ENCODE peak calls at places on chromosomes 12 and 14, in five cellular contexts. Y is A673, H is PC-9, N is colonic mucosa, Z is sigmoid colon. F is an unnamed sample.
A peak's percentile ranks its signal among the peaks of the same experiment; 100 is the strongest.

GRCh38 chr12:112294793-112295192 is 87.4 kb downstream of the HECTD4 start:
- DNase-seq in N (no peak), H (no peak), Y (peak; percentile 32), Z (no peak), F (no peak)

GRCh38 chr14:106844608-106845285 is 1318.4 kb downstream of the TMEM121 start:
- DNase-seq in Y (peak; percentile 18), N (peak; percentile 81), H (no peak), Z (peak; percentile 76), F (no peak)

GRCh38 chr12:92485356-92486348 is 217.1 kb upstream of the PLEKHG7 start:
- DNase-seq in H (no peak), N (no peak), Y (no peak), Z (no peak), F (no peak)

GRCh38 chr12:25977047-25977446 is 18.6 kb downstream of the RASSF8 start:
- DNase-seq in N (no peak), H (no peak), Z (peak; percentile 81), Y (peak; percentile 13), F (no peak)

GRCh38 chr14:36498938-36499337 is 21.1 kb downstream of the NKX2-1 start:
- DNase-seq in Y (no peak), H (no peak), N (no peak), Z (no peak), F (no peak)

GRCh38 chr14:85688024-85688423 is 158.1 kb downstream of the FLRT2 start:
- DNase-seq in Z (no peak), H (no peak), N (no peak), Y (no peak), F (no peak)

GRCh38 chr12:34301251-34302130 is 279.2 kb downstream of the ALG10 start:
- DNase-seq in Z (peak; percentile 40), H (no peak), Y (no peak), N (no peak), F (no peak)

GRCh38 chr12:113852273-113852672 is 113.9 kb downstream of the RBM19 start:
- DNase-seq in H (no peak), N (no peak), Y (no peak), Z (no peak), F (no peak)

GRCh38 chr12:52015393-52016081 is 8.8 kb downstream of the TAMALIN start:
- DNase-seq in N (no peak), H (no peak), Z (no peak), Y (no peak), F (no peak)

GRCh38 chr14:60482743-60483142 is 3.1 kb downstream of the C14orf39 start:
- DNase-seq in N (no peak), Y (no peak), Z (no peak), H (no peak), F (peak; percentile 7)

GRCh38 chr12:14325716-14326343 is 39.7 kb upstream of the ATF7IP start:
- DNase-seq in Y (no peak), N (no peak), H (no peak), Z (no peak), F (no peak)

GRCh38 chr12:52027085-52027843 is 20.5 kb downstream of the TAMALIN start:
- DNase-seq in Y (no peak), Z (peak; percentile 92), N (no peak), H (no peak), F (no peak)

GRCh38 chr12:59891180-59891579 is 295.4 kb downstream of the SLC16A7 start:
- DNase-seq in Y (no peak), N (no peak), Z (no peak), H (no peak), F (no peak)

DNA sequence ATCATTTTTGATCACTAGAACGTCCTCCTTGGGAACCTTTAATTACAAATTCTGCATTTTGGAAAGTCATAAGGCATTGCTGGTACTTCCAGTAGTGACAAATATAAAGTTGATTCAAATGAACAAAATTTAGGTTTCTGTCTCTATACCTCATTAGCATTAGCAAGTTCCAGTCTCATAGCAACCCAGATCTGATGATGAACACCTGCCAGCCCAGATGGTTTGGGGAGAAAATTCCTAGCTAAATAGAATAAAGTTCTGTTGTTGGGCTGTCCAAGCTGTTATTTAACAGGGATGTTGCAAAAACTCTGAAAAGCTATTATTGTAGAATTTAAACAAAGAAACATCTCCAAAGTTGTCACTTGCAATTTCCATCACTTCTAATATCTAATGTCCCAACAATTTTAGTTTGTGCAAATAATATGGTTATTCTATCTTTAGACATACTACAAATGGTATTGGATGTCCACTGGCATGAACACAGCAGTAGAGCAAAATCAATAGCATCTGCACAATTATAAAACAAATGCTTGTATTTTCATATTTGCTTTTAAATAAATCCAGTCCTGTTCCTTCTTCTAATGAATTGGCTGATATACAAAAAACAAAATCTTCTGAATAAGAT is 299.4 kb downstream of the SLC16A7 start:
- DNase-seq in Z (no peak), H (no peak), Y (no peak), N (no peak), F (no peak)
- TF ChIP-seq CTCF in Z (no peak), H (no peak), Y (no peak), N (no peak), F (no peak)

DNA sequence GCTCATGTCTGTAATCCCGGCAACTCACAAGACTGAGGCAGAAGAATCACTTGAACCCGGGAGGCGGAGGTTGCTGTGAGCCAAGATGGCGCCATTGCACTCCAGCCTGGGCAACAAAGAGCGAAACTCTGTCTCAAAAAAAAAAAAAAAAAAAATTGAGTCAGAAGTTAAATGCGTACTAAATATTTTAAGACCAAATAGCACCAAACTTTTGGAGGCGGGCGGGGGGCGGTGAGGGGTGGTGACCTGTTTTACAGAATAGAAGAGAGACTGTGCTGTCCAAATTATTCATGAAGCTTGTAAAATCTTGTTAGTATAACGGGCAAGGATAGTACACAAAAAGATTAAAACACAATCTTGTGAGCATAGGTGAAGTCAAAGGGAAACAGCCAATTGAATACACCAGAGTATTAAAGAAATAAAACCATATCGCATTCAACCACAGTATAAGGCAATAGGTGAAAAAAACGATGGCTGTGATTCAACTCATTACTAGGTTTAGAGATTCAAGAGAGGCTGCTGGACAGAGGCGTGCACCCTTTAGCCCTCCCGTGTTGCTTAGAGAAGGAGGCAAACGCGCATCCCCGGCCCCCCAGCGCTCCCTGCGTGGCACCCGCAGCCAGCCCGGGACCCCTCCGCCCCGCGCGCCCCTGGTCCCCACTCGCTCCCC is 571 bp downstream of the ZNF891 start:
- DNase-seq in Z (no peak), N (no peak), H (no peak), Y (no peak), F (no peak)
- H3K27ac ChIP-seq in Z (peak overlapping the region; percentile 95), N (peak overlapping the region; percentile 97), H (peak overlapping the region; percentile 80), Y (peak overlapping the region; percentile 91), F (peak overlapping the region; percentile 76)

GRCh38 chr14:92709340-92710000 is 39.0 kb downstream of the LGMN start:
- DNase-seq in Y (no peak), Z (no peak), H (no peak), N (no peak), F (no peak)
- H3K36me3 ChIP-seq in Y (no peaks in the 10 kb centered on the region), Z (peaks cover 32% of the 10 kb centered on the region), H (no peaks in the 10 kb centered on the region), N (no peaks in the 10 kb centered on the region), F (no peaks in the 10 kb centered on the region)

GRCh38 chr14:72852194-72852593 is 41.7 kb downstream of the DPF3 start:
- DNase-seq in Y (no peak), N (no peak), H (no peak), Z (no peak), F (no peak)

GRCh38 chr14:72855913-72856312 is 38.0 kb downstream of the DPF3 start:
- DNase-seq in N (peak; percentile 74), Y (no peak), H (no peak), Z (no peak), F (no peak)

GRCh38 chr14:72851660-72852059 is 42.2 kb downstream of the DPF3 start:
- DNase-seq in Z (no peak), Y (peak; percentile 21), H (no peak), N (no peak), F (no peak)

GRCh38 chr14:72856530-72857264 is 37.2 kb downstream of the DPF3 start:
- DNase-seq in H (no peak), N (no peak), Z (no peak), Y (no peak), F (no peak)
- TF ChIP-seq CTCF in H (no peak), N (no peak), Z (no peak), Y (no peak), F (no peak)

DNA sequence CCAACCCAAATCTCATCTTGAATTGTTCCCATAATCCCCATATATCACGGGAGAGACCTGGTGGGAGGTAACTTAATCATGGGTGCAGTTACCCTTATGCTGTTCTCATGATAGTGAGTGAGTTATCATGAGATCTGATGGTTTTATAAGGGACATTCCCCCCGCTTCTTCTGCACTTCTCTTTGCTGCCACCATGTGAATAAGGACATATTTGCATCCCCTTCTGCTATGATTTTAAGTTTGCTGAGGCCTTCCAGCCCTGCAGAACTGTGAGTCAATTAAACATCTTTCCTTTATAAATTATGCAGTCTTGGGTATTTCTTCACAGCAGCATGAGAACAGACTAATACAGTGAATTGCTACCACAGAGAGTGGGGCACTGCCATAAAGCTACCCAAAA is 179.1 kb downstream of the LRIG3 start:
- DNase-seq in Y (no peak), N (no peak), H (no peak), Z (no peak), F (no peak)
- H3K27ac ChIP-seq in Y (no peak overlapping the region), N (no peak overlapping the region), H (no peak overlapping the region), Z (no peak overlapping the region), F (no peak overlapping the region)

GRCh38 chr12:108804361-108804949 is 52.9 kb downstream of the SSH1 start:
- DNase-seq in Y (peak; percentile 62), H (no peak), N (peak; percentile 39), Z (peak; percentile 91), F (no peak)
- H3K36me3 ChIP-seq in Y (peaks cover 70% of the 10 kb centered on the region), H (peaks cover 13% of the 10 kb centered on the region), N (no peaks in the 10 kb centered on the region), Z (peaks cover 14% of the 10 kb centered on the region), F (peaks cover 41% of the 10 kb centered on the region)

DNA sequence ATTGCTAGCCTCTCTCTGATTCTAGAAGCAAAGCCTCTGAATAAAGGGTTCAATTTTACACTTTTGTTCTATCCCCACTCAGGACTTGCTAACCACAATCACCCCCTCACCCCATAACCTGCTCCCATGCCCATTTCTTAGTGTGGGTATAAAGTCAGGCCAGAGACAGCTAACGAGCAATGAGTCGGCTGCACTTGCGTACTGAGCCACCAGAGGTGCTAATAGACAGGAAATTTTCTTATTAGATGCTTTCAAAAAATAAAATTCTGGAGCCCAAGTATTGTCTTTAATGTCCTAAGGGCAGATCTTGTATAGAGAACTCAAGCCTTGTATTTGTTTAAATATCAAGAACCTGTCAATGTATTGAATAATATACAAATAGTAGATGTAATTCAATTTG is 256.9 kb downstream of the SYT1 start:
- DNase-seq in Z (no peak), N (no peak), Y (peak; percentile 33), H (no peak), F (no peak)
- TF ChIP-seq CTCF in Z (no peak), N (no peak), Y (peak; percentile 67), H (peak; percentile 51), F (peak; percentile 66)

DNA sequence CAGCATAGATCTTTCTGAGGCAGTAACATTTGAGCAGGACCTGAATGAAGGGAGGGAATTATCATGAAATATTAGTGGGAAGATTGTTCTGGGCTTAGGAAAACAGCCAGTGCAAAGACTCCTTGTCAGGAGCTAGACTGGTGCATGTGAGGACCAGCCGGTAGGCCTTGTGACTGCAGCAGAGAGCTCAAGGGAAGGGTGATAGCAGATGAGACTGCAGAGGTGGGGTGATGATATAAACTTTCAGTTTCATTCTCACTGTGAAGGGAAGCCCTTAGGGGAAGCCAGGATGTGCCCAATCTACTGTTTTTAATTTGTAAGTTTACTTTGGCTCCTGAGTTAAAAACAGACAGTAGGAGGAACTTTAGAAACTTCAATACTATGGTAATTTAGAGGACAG is 12.4 kb downstream of the IL22 start:
- DNase-seq in Z (no peak), N (no peak), Y (no peak), H (no peak), F (no peak)
- H3K27ac ChIP-seq in Z (peak overlapping the region; percentile 67), N (no peak overlapping the region), Y (no peak overlapping the region), H (peak overlapping the region; percentile 73), F (no peak overlapping the region)

F was measured in Panc1.